ENCODE peak calls at places on chromosomes 7 and 10, in six cellular contexts. G is fibroblast of lung, T is IMR-90, H is iPS DF 6.9, B is heart right ventricle, W is GM23248. P is an unnamed sample.

GRCh38 chr7:151114151-151115090 is 28.1 kb downstream of the AGAP3 start:
- DNase-seq in T (no peak), H (no peak), G (peak; percentile 44), B (no peak), W (peak; percentile 63), P (peak; percentile 97)

GRCh38 chr7:24762771-24763170 is 5.5 kb upstream of the GSDME start:
- DNase-seq in W (no peak), G (no peak), T (no peak), B (no peak), H (no peak), P (no peak)

GRCh38 chr10:123270221-123270620 is 116.0 kb downstream of the BUB3 start:
- DNase-seq in B (no peak), W (peak; percentile 63), T (peak; percentile 25), G (peak; percentile 97), H (no peak), P (peak; percentile 81)

GRCh38 chr7:78905449-78905848 is 548.0 kb downstream of the MAGI2 start:
- DNase-seq in H (no peak), T (no peak), B (no peak), G (no peak), W (no peak), P (no peak)

GRCh38 chr7:132121987-132122386 is 454.3 kb downstream of the PLXNA4 start:
- DNase-seq in G (no peak), W (no peak), B (no peak), H (no peak), T (no peak), P (no peak)

GRCh38 chr7:112080441-112080840 is 125.8 kb downstream of the DOCK4 start:
- DNase-seq in T (peak; percentile 96), G (peak; percentile 87), W (peak; percentile 94), H (no peak), B (no peak), P (peak; percentile 41)

GRCh38 chr10:75718996-75719395 is 287.6 kb downstream of the LRMDA start:
- DNase-seq in G (no peak), B (no peak), T (no peak), W (no peak), H (no peak), P (no peak)

GRCh38 chr10:76070861-76071260 is 639.4 kb downstream of the LRMDA start:
- DNase-seq in H (no peak), W (no peak), B (no peak), G (no peak), T (no peak), P (no peak)

GRCh38 chr10:3485287-3485686 is 299.7 kb downstream of the KLF6 start:
- DNase-seq in B (no peak), W (no peak), G (no peak), H (no peak), T (no peak), P (peak; percentile 15)

GRCh38 chr10:78852856-78853255 is 215.9 kb upstream of the ZMIZ1 start:
- DNase-seq in T (peak; percentile 4), G (no peak), B (no peak), W (peak; percentile 29), H (peak; percentile 31), P (no peak)

GRCh38 chr7:127527561-127527960 is 57.8 kb downstream of the GCC1 start:
- DNase-seq in G (no peak), H (no peak), W (no peak), T (no peak), B (no peak), P (no peak)

GRCh38 chr10:76432274-76433012 is 1001.0 kb downstream of the LRMDA start:
- DNase-seq in T (peak; percentile 74), H (no peak), W (peak; percentile 87), G (peak; percentile 90), B (peak; percentile 48), P (peak; percentile 49)

GRCh38 chr10:98224509-98224908 is 43.5 kb downstream of the LOXL4 start:
- DNase-seq in B (no peak), G (peak; percentile 26), H (no peak), T (peak; percentile 57), W (peak; percentile 49), P (no peak)

GRCh38 chr7:122770943-122771342 is 68.2 kb upstream of the RNF148 start:
- DNase-seq in W (no peak), B (no peak), G (no peak), T (no peak), H (no peak), P (no peak)

GRCh38 chr10:95233377-95234034 is 39.5 kb downstream of the ACSM6 start:
- DNase-seq in W (peak; percentile 33), T (peak; percentile 28), G (no peak), B (no peak), H (no peak), P (no peak)

GRCh38 chr10:4399571-4399970 is 426.4 kb upstream of the AKR1E2 start:
- DNase-seq in G (no peak), T (peak; percentile 44), B (no peak), W (peak; percentile 6), H (no peak), P (no peak)

GRCh38 chr10:78605800-78606350 is 462.9 kb upstream of the ZMIZ1 start:
- DNase-seq in B (no peak), H (no peak), W (peak; percentile 48), T (no peak), G (peak; percentile 22), P (no peak)

GRCh38 chr7:157310676-157311185 is 26.1 kb upstream of the DNAJB6 start:
- DNase-seq in W (no peak), G (peak; percentile 50), H (no peak), T (peak; percentile 19), B (no peak), P (peak; percentile 76)

GRCh38 chr10:3776796-3777571 is 8.0 kb downstream of the KLF6 start:
- DNase-seq in B (peak; percentile 57), W (peak; percentile 93), H (no peak), T (peak; percentile 94), G (peak; percentile 98), P (peak; percentile 41)

GRCh38 chr7:82623812-82624211 is 180.2 kb upstream of the CACNA2D1 start:
- DNase-seq in B (no peak), T (peak; percentile 64), G (peak; percentile 81), H (no peak), W (peak; percentile 73), P (no peak)

GRCh38 chr7:120156476-120156875 is 116.5 kb upstream of the KCND2 start:
- DNase-seq in W (no peak), T (no peak), B (no peak), G (no peak), H (no peak), P (no peak)

GRCh38 chr10:4281207-4281825 is 496.3 kb upstream of the KLF6 start:
- DNase-seq in B (no peak), T (no peak), W (peak; percentile 13), H (no peak), G (peak; percentile 58), P (no peak)

GRCh38 chr7:131466735-131467365 is 89.6 kb downstream of the PODXL start:
- DNase-seq in G (no peak), W (no peak), B (no peak), H (no peak), T (no peak), P (no peak)

GRCh38 chr10:79004311-79004710 is 64.5 kb upstream of the ZMIZ1 start:
- DNase-seq in B (no peak), W (no peak), H (no peak), G (no peak), T (no peak), P (no peak)

GRCh38 chr10:70925377-70926214 is 37.2 kb upstream of the PCBD1 start:
- DNase-seq in T (no peak), G (peak; percentile 6), H (peak; percentile 18), W (peak; percentile 46), B (peak; percentile 32), P (peak; percentile 96)

GRCh38 chr7:147029935-147030334 is 913.3 kb downstream of the CNTNAP2 start:
- DNase-seq in W (no peak), B (no peak), H (no peak), T (no peak), G (no peak), P (no peak)
- H3K4me1 ChIP-seq in W (no peaks in the 10 kb centered on the region), B (no peaks in the 10 kb centered on the region), H (no peaks in the 10 kb centered on the region), T (no peaks in the 10 kb centered on the region), G (no peaks in the 10 kb centered on the region), P (no peaks in the 10 kb centered on the region)

DNA sequence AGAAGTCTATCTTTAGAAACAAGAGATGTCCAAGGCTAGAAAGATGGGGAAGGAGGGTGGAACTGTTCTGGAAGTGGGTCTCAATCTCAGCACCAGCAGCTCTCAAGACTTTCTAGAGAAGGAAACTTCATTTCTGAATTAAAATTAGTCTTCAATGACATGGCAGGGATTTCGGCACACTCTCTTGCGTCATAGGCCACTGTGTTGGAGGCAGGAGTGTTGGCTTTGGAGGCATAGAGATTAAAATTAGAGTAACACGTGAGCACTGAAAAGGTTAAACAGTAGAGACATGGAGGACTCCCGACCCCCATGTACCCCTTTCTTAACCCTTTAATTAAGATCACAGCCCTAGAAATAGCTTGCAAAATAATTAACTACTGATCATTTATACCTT is 43.3 kb downstream of the EGFR start:
- DNase-seq in G (no peak), H (no peak), B (no peak), T (no peak), W (peak; percentile 48), P (no peak)
- H3K4me1 ChIP-seq in G (peaks cover 39% of the 10 kb centered on the region), H (peaks cover 3% of the 10 kb centered on the region), B (no peaks in the 10 kb centered on the region), T (peaks cover 40% of the 10 kb centered on the region), W (peaks cover 72% of the 10 kb centered on the region), P (peaks cover 86% of the 10 kb centered on the region)

DNA sequence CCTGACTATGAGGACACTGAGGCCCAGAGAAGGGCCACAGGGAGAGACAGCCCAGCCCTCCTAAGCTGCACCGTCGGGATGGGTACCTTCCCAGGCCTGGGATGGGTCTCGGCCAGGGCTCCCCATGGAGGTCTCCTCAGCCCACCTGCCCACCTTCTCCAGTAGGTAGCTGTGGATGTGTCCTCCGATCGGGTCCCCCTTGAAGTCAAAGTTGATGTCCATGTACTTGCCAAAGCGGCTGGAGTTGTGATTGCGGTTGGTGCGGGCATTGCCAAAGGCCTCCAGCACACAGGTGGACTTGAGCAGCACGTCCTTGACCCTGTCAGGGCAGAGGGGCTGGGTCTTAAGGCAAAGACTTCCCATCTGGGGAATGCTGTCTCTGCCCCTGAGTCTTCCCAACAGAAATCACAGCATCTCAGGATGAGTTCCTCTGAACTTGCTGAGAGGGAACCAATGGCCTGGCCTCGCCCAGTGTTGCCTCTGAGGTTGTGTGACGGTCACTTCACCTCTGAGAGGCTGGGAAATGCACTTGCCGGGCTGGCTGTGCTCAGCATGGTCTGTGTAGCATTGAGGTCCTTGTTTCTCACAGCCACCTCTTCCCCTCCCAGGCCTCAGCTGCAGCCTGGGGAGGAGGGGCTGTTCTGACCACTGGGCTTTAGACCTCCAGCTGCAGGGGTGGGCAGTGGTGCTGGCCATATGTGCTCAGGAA is 3.3 kb downstream of the MYO1G start:
- DNase-seq in H (no peak), B (no peak), W (no peak), G (no peak), T (no peak), P (no peak)
- H3K4me1 ChIP-seq in H (no peaks in the 10 kb centered on the region), B (no peaks in the 10 kb centered on the region), W (peaks cover 12% of the 10 kb centered on the region), G (peaks cover 6% of the 10 kb centered on the region), T (peaks cover 5% of the 10 kb centered on the region), P (peaks cover 9% of the 10 kb centered on the region)

DNA sequence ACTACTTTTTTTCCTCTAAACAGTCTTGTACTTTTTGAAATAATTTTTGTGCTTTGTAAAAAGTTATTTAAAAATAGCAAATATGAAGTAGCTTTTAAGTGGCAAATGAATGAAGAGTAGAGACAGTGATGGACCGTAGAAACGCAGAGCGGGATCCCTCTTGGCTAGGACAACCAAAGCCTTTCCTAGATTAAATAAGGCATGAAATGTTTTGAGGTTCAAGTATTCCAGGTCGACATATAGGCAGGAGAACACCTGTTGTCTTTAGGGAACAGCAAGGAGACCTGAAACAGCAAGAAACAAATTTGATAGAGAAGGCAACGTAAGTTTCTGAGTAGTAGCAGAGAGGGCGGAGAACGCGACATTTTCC is 662 bp upstream of the PPRC1 start:
- DNase-seq in G (no peak), W (no peak), B (no peak), T (no peak), H (no peak), P (no peak)
- H3K4me1 ChIP-seq in G (peaks cover 11% of the 10 kb centered on the region), W (peaks cover 28% of the 10 kb centered on the region), B (peaks cover 6% of the 10 kb centered on the region), T (peaks cover 11% of the 10 kb centered on the region), H (peaks cover 3% of the 10 kb centered on the region), P (peaks cover 26% of the 10 kb centered on the region)